ENCODE peak calls at places on chromosomes 12 and 14, in ten cellular contexts. T, D, O, J, R, V, X, E, B and U are unnamed samples.

GRCh38 chr12:105120551-105120950 is 13.0 kb downstream of the WASHC4 start:
- DNase-seq in T (peak), D (no peak), O (no peak), J (peak), R (no peak), V (no peak), X (no peak), E (no peak), B (no peak), U (no peak)

GRCh38 chr12:26195250-26195640 is at the start of gene SSPN:
- DNase-seq in T (peak), D (no peak), O (no peak), J (peak), R (peak), V (no peak), X (no peak), E (peak), B (peak), U (no peak)

GRCh38 chr12:62256408-62257079 is 3.7 kb upstream of the USP15 start:
- DNase-seq in T (no peak), D (no peak), O (no peak), J (no peak), R (no peak), V (no peak), X (no peak), E (no peak), B (no peak), U (no peak)

GRCh38 chr12:68733661-68734071 is 12.3 kb upstream of the SLC35E3 start:
- DNase-seq in T (peak), D (no peak), O (no peak), J (peak), R (no peak), V (no peak), X (peak), E (no peak), B (no peak), U (no peak)

GRCh38 chr14:104387385-104388010 is 192.1 kb upstream of the C14orf180 start:
- DNase-seq in T (no peak), D (no peak), O (no peak), J (no peak), R (no peak), V (no peak), X (no peak), E (peak), B (peak), U (peak)

GRCh38 chr14:100524933-100525243 is 62.3 kb downstream of the BEGAIN start:
- DNase-seq in T (peak), D (no peak), O (no peak), J (no peak), R (no peak), V (no peak), X (no peak), E (peak), B (no peak), U (peak)

GRCh38 chr14:75375983-75376382 is 51.8 kb upstream of the JDP2 start:
- DNase-seq in T (no peak), D (peak), O (no peak), J (no peak), R (no peak), V (no peak), X (no peak), E (no peak), B (no peak), U (no peak)

GRCh38 chr12:6540181-6540877 is 6.0 kb downstream of the GAPDH start:
- DNase-seq in T (peak), D (peak), O (peak), J (peak), R (peak), V (peak), X (peak), E (peak), B (peak), U (no peak)

GRCh38 chr12:23757541-23757962 is 191.9 kb downstream of the SOX5 start:
- DNase-seq in T (no peak), D (no peak), O (no peak), J (no peak), R (no peak), V (no peak), X (no peak), E (no peak), B (no peak), U (no peak)

GRCh38 chr12:26520154-26520553 is 312.8 kb downstream of the ITPR2 start:
- DNase-seq in T (no peak), D (no peak), O (no peak), J (no peak), R (no peak), V (no peak), X (no peak), E (no peak), B (no peak), U (no peak)

GRCh38 chr14:24149302-24149969 is 2.1 kb downstream of the RNF31 start:
- DNase-seq in T (no peak), D (no peak), O (no peak), J (no peak), R (no peak), V (no peak), X (no peak), E (no peak), B (no peak), U (no peak)

GRCh38 chr12:93205361-93205760 is 172.4 kb upstream of the NUDT4 start:
- DNase-seq in T (no peak), D (no peak), O (no peak), J (no peak), R (no peak), V (no peak), X (no peak), E (no peak), B (no peak), U (no peak)

GRCh38 chr12:123444396-123445026 is 8.0 kb upstream of the RILPL2 start:
- DNase-seq in T (peak), D (no peak), O (no peak), J (no peak), R (no peak), V (no peak), X (no peak), E (no peak), B (no peak), U (no peak)

GRCh38 chr14:73467800-73468199 is 9.5 kb upstream of the NUMB start:
- DNase-seq in T (no peak), D (no peak), O (no peak), J (no peak), R (no peak), V (no peak), X (no peak), E (no peak), B (no peak), U (no peak)

GRCh38 chr14:76720382-76720813 is 40.9 kb upstream of the VASH1 start:
- DNase-seq in T (no peak), D (no peak), O (no peak), J (peak), R (no peak), V (no peak), X (peak), E (peak), B (peak), U (no peak)

GRCh38 chr12:22640851-22641250 is 15.9 kb downstream of the ETNK1 start:
- DNase-seq in T (no peak), D (no peak), O (no peak), J (no peak), R (no peak), V (no peak), X (no peak), E (no peak), B (no peak), U (no peak)
- TF ChIP-seq CTCF in T (no peak), D (no peak), O (no peak), J (no peak), R (no peak), V (no peak), X (no peak), E (no peak), B (no peak), U (no peak)

GRCh38 chr14:90756755-90757345 is 59.4 kb downstream of the TTC7B start:
- DNase-seq in T (peak), D (peak), O (no peak), J (no peak), R (no peak), V (no peak), X (no peak), E (peak), B (no peak), U (no peak)
- TF ChIP-seq CTCF in T (no peak), D (no peak), O (peak), J (peak), R (no peak), V (no peak), X (no peak), E (no peak), B (no peak), U (no peak)

GRCh38 chr14:22597771-22598098 is 365 bp upstream of the ABHD4 start:
- DNase-seq in T (no peak), D (no peak), O (no peak), J (no peak), R (no peak), V (no peak), X (no peak), E (no peak), B (no peak), U (no peak)

GRCh38 chr14:22598099-22598895 is at the start of gene ABHD4:
- DNase-seq in T (peak), D (no peak), O (no peak), J (peak), R (peak), V (no peak), X (no peak), E (peak), B (peak), U (peak)

GRCh38 chr14:22600027-22600426 is 1.9 kb downstream of the ABHD4 start:
- DNase-seq in T (no peak), D (no peak), O (no peak), J (no peak), R (no peak), V (no peak), X (no peak), E (no peak), B (no peak), U (no peak)

GRCh38 chr14:22599349-22599748 is 1.2 kb downstream of the ABHD4 start:
- DNase-seq in T (no peak), D (no peak), O (no peak), J (no peak), R (no peak), V (no peak), X (no peak), E (no peak), B (no peak), U (no peak)

GRCh38 chr14:22598896-22599244 is 770 bp downstream of the ABHD4 start:
- DNase-seq in T (peak), D (no peak), O (no peak), J (peak), R (peak), V (peak), X (no peak), E (peak), B (peak), U (no peak)
- TF ChIP-seq CTCF in T (peak), D (no peak), O (no peak), J (peak), R (no peak), V (peak), X (peak), E (no peak), B (peak), U (no peak)

GRCh38 chr14:72173038-72173720 is 240.9 kb downstream of the RGS6 start:
- DNase-seq in T (no peak), D (no peak), O (no peak), J (no peak), R (no peak), V (no peak), X (no peak), E (no peak), B (no peak), U (no peak)
- TF ChIP-seq CTCF in T (no peak), D (no peak), O (no peak), J (no peak), R (no peak), V (no peak), X (no peak), E (no peak), B (no peak), U (no peak)

GRCh38 chr12:110702081-110702480 is 13.2 kb upstream of the HVCN1 start:
- DNase-seq in T (no peak), D (no peak), O (no peak), J (no peak), R (no peak), V (no peak), X (no peak), E (no peak), B (no peak), U (no peak)

GRCh38 chr12:110698171-110698902 is 9.4 kb upstream of the HVCN1 start:
- DNase-seq in T (peak), D (peak), O (peak), J (peak), R (peak), V (peak), X (peak), E (peak), B (peak), U (peak)

GRCh38 chr12:110704231-110704630 is 15.3 kb upstream of the HVCN1 start:
- DNase-seq in T (no peak), D (no peak), O (no peak), J (no peak), R (no peak), V (no peak), X (no peak), E (no peak), B (no peak), U (no peak)

GRCh38 chr12:110696283-110696682 is 7.4 kb upstream of the HVCN1 start:
- DNase-seq in T (no peak), D (no peak), O (no peak), J (no peak), R (no peak), V (no peak), X (no peak), E (no peak), B (no peak), U (no peak)

GRCh38 chr12:110699591-110700445 is 10.9 kb upstream of the HVCN1 start:
- DNase-seq in T (peak), D (no peak), O (no peak), J (no peak), R (no peak), V (no peak), X (no peak), E (no peak), B (no peak), U (no peak)
- TF ChIP-seq CTCF in T (no peak), D (no peak), O (no peak), J (no peak), R (no peak), V (peak), X (peak), E (no peak), B (no peak), U (no peak)

DNA sequence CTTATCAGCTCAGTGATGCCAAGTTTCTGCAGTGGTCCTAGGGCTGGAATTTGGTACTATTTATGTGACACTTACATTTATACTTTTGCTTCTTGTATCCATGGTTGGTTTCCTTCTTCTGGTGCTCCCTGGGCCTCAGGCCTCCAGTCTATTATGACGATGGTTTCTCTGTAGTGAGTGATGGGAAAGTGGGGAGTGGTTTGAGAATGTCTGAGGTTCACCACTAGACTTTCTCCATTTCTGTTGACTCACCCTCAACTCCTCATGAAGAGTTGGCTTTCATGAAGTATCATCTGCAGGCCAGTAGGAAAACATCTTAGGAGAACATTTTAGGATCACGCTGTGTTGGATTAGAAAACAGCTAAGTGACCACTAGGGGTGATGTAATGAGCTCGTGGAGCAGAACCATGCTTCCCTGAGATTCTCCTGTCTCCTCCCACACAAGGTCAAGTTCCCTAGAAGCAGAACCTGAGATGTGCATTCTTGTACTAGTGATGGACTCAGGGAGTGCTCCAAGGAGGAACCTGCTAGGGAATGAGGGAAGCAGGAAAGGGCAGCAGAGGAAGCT is 32.1 kb downstream of the RPH3A start:
- DNase-seq in T (peak), D (peak), O (no peak), J (no peak), R (no peak), V (no peak), X (no peak), E (no peak), B (no peak), U (no peak)
- TF ChIP-seq CTCF in T (no peak), D (no peak), O (no peak), J (no peak), R (no peak), V (peak), X (no peak), E (no peak), B (no peak), U (no peak)